ENCODE peak calls at places on chromosomes 4 and X, in ten cellular contexts. A, L, T, E, G, Z, K, R, J and W are unnamed samples.

GRCh38 chrX:128927363-128927762 is 595.9 kb downstream of the SMARCA1 start:
- DNase-seq in Z (no peak), R (no peak), J (no peak), L (no peak), E (no peak), T (no peak), A (no peak), G (no peak), K (no peak), W (no peak)

GRCh38 chr4:145719752-145720624 is 40.0 kb downstream of the C4orf51 start:
- DNase-seq in R (no peak), Z (no peak), L (no peak), G (no peak), J (no peak), T (no peak), A (no peak), E (no peak), K (no peak), W (no peak)

GRCh38 chrX:46039526-46039925 is 505.7 kb downstream of the ZNF674 start:
- DNase-seq in J (no peak), R (no peak), Z (no peak), E (no peak), K (no peak), T (no peak), L (no peak), A (no peak), G (no peak), W (no peak)

GRCh38 chr4:69858683-69859082 is 1.3 kb downstream of the SULT1E1 start:
- DNase-seq in Z (no peak), L (no peak), R (no peak), A (no peak), J (no peak), K (peak; percentile 22), T (peak; percentile 77), E (peak; percentile 68), G (peak; percentile 68), W (no peak)

GRCh38 chr4:61580721-61581377 is 380.7 kb downstream of the ADGRL3 start:
- DNase-seq in Z (no peak), J (no peak), R (no peak), E (peak; percentile 13), A (no peak), T (no peak), K (peak; percentile 50), G (peak; percentile 2), L (no peak), W (no peak)

GRCh38 chr4:142452132-142452855 is 393.8 kb downstream of the INPP4B start:
- DNase-seq in Z (no peak), K (no peak), R (peak; percentile 16), L (no peak), E (no peak), T (no peak), J (no peak), A (no peak), G (peak; percentile 22), W (peak; percentile 14)

GRCh38 chrX:154368630-154369452 is 5.6 kb downstream of the FLNA start:
- DNase-seq in L (peak; percentile 84), T (peak; percentile 95), J (peak; percentile 78), Z (peak; percentile 83), E (peak; percentile 95), K (peak; percentile 92), A (peak; percentile 64), G (peak; percentile 93), R (peak; percentile 89), W (peak; percentile 94)

GRCh38 chr4:61556277-61556676 is 356.2 kb downstream of the ADGRL3 start:
- DNase-seq in A (no peak), E (no peak), Z (no peak), G (peak; percentile 8), J (no peak), K (no peak), R (peak; percentile 5), L (no peak), T (no peak), W (no peak)

DNA sequence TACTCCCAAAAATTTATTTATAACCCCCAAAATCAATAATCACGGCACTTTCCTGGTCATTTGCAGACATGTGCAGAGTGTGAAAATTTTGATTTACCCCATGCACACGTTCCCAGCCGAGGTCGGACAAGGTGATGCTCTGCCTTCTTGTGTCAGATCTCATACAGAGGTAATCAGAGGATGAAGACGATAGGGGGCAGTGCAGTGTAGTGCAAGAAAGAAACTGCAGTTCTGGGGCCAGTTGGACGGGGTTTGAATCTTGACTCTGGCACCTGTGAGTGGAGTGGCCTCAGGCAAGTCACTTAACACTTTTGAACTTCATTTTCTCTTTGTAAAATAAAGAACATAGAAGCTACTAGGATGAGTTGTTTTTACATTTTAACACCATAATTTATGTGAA is 88.4 kb downstream of the FRMPD3 start:
- DNase-seq in K (peak; percentile 40), T (peak; percentile 67), G (peak; percentile 61), A (no peak), E (peak; percentile 57), L (no peak), R (peak; percentile 32), J (peak; percentile 89), Z (no peak), W (peak; percentile 53)
- TF ChIP-seq CTCF in K (peak; percentile 50), T (peak; percentile 69), G (peak; percentile 61), A (no peak), E (peak; percentile 40), L (no peak), R (peak; percentile 69), J (peak; percentile 75), Z (peak; percentile 16), W (peak; percentile 63)

DNA sequence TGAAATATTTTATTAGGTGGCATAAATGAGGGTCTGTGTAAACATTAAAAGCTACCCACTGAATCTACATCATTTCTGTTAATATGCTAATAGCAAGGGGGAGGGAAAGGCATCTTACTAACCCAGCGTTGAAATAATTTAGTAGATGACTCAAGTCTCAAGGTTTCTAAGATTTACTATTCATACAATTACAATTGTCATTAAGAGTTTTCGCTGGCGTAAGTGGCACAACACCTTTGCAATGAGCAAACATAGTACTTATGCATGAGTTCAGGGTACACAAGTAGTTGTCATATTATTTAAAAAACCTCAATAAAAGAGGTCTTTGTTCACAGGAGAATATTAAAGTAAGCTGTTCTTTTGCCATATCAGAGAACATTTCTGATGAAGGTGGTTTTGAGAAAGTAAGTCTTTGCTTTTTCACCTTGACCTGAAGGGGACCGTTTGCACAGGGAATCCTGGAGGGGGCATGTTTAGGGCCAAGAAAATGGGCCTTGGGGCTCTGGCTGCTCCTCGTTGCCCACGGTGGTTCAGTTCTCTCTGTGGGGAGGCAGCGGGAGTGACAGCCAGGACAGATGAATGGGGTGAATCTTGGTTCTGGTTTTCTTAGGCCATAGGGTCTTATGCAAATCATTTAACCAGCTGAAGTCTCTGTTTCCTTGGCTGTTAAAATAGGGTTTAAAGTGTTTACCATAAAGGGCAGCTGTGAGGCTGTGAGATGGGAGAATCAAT is 4.4 kb upstream of the RHOH start:
- DNase-seq in A (no peak), R (no peak), T (no peak), L (no peak), G (no peak), E (no peak), K (no peak), Z (no peak), J (no peak), W (no peak)
- H3K4me3 ChIP-seq in A (no peak overlapping the region), R (no peak overlapping the region), T (no peak overlapping the region), L (no peak overlapping the region), G (no peak overlapping the region), E (no peak overlapping the region), K (no peak overlapping the region), Z (no peak overlapping the region), J (no peak overlapping the region), W (no peak overlapping the region)

GRCh38 chrX:121011254-121011653 is 25.7 kb upstream of the CT47A1 start:
- DNase-seq in Z (no peak), J (no peak), K (no peak), L (no peak), G (no peak), E (no peak), R (no peak), T (no peak), A (no peak), W (no peak)
- TF ChIP-seq CTCF in Z (no peak), J (no peak), K (no peak), L (no peak), G (no peak), E (no peak), R (no peak), T (no peak), A (no peak), W (no peak)

DNA sequence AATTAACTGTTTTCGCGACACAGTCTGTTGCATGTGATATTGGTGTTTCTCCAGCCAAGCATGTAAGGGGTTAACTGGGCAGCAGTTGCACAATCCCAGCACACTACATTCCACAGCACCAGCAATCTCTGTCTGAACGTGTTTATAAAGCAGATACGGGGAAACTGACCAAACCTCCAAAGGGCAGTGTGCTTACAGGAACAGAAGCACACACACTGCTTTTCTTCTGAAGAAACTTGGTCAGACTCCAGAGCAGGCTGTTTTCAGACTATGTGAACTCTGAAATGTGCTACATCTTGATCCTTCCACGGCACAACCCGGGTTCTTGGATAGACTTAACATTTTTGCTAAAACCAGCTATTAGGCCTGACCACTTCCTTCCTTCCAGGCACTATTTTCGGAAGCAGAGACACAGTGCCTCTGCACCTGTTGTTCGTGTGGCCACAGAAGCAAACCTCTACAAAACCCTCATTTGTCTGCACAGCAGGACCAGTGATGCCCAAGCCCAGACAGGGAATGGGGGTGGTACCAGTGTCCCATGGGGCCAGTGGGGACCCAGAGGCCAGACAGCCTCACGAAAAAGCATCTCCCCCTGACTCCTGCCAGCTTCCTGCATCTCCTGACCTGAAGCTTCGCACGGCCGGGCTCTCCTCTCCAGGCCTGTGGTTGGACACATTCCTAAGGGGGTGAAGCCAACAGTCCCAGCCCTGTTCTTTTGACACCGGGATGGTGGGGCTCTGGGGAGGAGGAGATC is 90.1 kb downstream of the IRF2 start:
- DNase-seq in R (peak; percentile 95), K (peak; percentile 93), Z (no peak), T (peak; percentile 99), A (no peak), J (peak; percentile 49), G (peak; percentile 97), E (peak; percentile 99), L (no peak), W (peak; percentile 98)
- H3K4me3 ChIP-seq in R (peak overlapping the region; percentile 46), K (peak overlapping the region; percentile 35), Z (peak overlapping the region; percentile 5), T (peak overlapping the region; percentile 29), A (peak overlapping the region; percentile 34), J (no peak overlapping the region), G (peak overlapping the region; percentile 4), E (peak overlapping the region; percentile 46), L (peak overlapping the region; percentile 6), W (peak overlapping the region; percentile 46)